ENCODE peak calls at places on chromosomes 13 and 19, in four cellular contexts. G is stomach, N is A549, E is testis. U is an unnamed sample.

GRCh38 chr19:47414469-47414868 is 4.9 kb downstream of the MEIS3 start:
- DNase-seq in G (no peak), N (no peak), E (no peak), U (no peak)

GRCh38 chr13:109699628-109700071 is 86.7 kb downstream of the IRS2 start:
- DNase-seq in G (no peak), N (no peak), E (no peak), U (no peak)

GRCh38 chr19:53196777-53197396 is 3.7 kb upstream of the ZNF665 start:
- DNase-seq in G (peak; percentile 99), N (no peak), E (peak; percentile 98), U (peak; percentile 98)

GRCh38 chr19:1780272-1780957 is 27.1 kb downstream of the ONECUT3 start:
- DNase-seq in G (no peak), N (no peak), E (no peak), U (no peak)

GRCh38 chr13:21670883-21671792 is at the start of gene FGF9:
- DNase-seq in G (peak; percentile 86), N (peak; percentile 47), E (peak; percentile 88), U (peak; percentile 85)

GRCh38 chr19:49210901-49211451 is 53.4 kb downstream of the TRPM4 start:
- DNase-seq in G (no peak), N (no peak), E (no peak), U (no peak)

GRCh38 chr19:35518313-35518712 is 4.9 kb upstream of the DMKN start:
- DNase-seq in G (no peak), N (peak; percentile 62), E (no peak), U (no peak)

GRCh38 chr19:4571305-4571917 is 11.9 kb upstream of the SEMA6B start:
- DNase-seq in G (no peak), N (no peak), E (no peak), U (no peak)

GRCh38 chr19:29806098-29806866 is 5.5 kb upstream of the CCNE1 start:
- DNase-seq in G (no peak), N (peak; percentile 53), E (peak; percentile 77), U (peak; percentile 72)

GRCh38 chr19:1259873-1260748 is 9.0 kb upstream of the CIRBP start:
- DNase-seq in G (no peak), N (no peak), E (no peak), U (no peak)

GRCh38 chr19:4986056-4986455 is 17.1 kb downstream of the KDM4B start:
- DNase-seq in G (no peak), N (no peak), E (no peak), U (no peak)

DNA sequence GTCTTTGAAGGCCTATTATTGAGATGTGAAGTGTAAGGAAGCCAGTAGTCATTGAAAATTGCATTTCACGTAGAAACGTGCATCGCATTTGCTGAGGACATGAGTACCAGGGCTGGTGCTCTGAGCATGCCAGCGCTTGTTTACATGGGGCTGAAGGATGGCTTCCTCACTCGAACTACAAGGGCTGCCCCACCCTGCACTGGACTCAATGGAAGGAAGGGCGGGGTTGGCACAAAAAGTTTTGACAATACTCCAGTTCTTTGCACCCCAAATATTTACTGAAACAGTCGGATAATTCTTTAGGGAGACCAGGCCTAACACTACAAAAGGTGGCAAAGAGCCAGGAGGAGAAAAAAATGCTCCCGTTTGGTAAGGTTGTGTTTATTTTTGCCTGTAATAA is 28.9 kb upstream of the MED4 start:
- DNase-seq in G (no peak), N (no peak), E (no peak), U (no peak)
- TF ChIP-seq CTCF in G (no peak), N (no peak), E (no peak), U (no peak)

DNA sequence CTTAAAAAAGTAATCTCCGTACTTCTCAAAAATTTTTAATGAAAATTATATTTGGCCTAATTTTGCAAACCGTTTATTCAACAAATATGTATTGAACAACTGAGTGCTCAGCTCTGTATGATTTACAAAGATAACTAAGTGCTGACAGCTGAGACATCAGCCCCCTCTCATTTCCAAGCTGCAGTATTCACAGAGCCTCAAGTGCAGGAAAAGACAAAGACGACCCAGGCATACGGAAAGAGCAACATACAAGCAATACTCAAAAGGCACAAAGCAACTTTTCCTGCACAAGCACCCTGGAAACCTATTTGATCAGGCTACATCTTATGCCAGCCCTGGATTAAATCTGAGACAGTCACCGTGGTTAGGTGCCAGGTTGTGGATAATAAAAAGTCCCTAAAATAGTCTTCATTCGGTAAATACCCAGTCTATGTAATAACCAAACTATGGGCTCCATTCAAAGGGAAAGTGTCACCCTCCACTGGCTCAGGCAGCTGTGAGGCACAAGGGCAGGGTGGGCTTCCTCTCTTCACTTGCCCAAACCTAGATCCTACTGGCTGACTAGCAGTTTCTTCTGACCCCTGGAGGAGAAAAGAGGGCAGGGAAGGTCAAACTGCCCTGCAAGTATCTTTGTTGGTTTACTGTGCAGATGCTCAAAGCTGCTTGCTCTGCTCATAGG is 65.5 kb downstream of the TBC1D4 start:
- DNase-seq in G (no peak), N (no peak), E (no peak), U (no peak)
- H3K27ac ChIP-seq in G (no peak overlapping the region), N (peak overlapping the region; percentile 30), E (no peak overlapping the region), U (peak overlapping the region; percentile 87)

DNA sequence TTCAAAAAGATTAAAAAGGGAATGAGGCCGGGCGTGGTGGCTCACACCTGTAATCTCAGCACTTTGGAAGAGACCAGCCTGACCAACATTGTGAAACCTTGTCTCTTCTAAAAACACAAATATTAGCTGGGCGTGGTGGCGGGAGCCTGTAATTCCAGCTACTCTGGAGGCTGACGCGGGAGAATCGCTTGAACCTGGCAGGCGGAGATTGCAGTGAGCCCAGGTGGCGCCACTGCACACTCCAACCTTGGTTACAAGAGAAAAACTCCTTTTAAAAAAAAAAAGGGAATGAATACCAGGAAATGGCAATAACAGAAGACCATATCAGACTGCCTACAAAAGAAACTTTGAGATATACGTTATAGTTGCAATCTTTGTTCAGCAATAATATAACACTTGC is 1244.5 kb downstream of the PCDH9 start:
- DNase-seq in G (no peak), N (no peak), E (peak; percentile 17), U (no peak)
- TF ChIP-seq CTCF in G (no peak), N (no peak), E (no peak), U (no peak)

DNA sequence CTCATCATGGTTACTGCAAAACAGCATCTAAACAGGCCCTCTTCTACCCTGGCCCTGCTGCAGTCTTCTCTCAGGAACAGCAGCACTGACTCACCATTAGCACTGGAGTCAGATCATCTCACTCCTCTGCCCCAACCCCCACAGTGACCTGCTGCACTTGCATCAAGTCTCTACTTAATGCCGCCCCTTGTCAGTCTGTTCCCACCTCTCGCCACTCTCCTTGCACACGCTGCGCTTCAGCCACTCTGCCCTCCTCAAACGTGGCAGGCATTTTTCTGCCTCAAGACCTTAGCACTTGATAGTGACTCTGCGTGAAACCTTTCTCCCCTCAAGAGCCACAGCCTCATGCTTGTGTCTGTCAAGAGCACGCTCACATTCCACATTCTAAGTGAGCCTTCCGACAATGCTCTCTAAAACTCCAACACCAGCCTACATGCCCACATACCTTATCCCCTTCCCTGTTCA is 22.1 kb downstream of the MIPEP start:
- DNase-seq in G (no peak), N (no peak), E (no peak), U (no peak)
- H3K27ac ChIP-seq in G (no peak overlapping the region), N (peak overlapping the region; percentile 77), E (no peak overlapping the region), U (no peak overlapping the region)